ENCODE peak calls at places on chromosomes 6 and 20, in ten cellular contexts. One of them, this sample, is unnamed. For H3K9me3, the result is how much of the 10 kb centered on the place peaks cover.

GRCh38 chr20:38599410-38599882 is 2.2 kb upstream of the ARHGAP40 start:
- DNase-seq in CD8-positive, alpha-beta T cell: no peak
- DNase-seq in cardiac muscle cell: peak
- DNase-seq in thyroid gland: peak
- DNase-seq in upper lobe of right lung: peak
- DNase-seq in H1: no peak
- DNase-seq in heart right ventricle: peak
- DNase-seq in kidney: peak
- DNase-seq in neural progenitor cell: no peak
- DNase-seq in stomach: peak
- DNase-seq in this sample: no peak

GRCh38 chr6:13834762-13835161 is 20.4 kb upstream of the MCUR1 start:
- DNase-seq in CD8-positive, alpha-beta T cell: no peak
- DNase-seq in cardiac muscle cell: no peak
- DNase-seq in thyroid gland: no peak
- DNase-seq in upper lobe of right lung: no peak
- DNase-seq in H1: no peak
- DNase-seq in heart right ventricle: no peak
- DNase-seq in kidney: no peak
- DNase-seq in neural progenitor cell: no peak
- DNase-seq in stomach: no peak
- DNase-seq in this sample: no peak

GRCh38 chr6:166221040-166221439 is 53.4 kb upstream of the TBXT start:
- DNase-seq in CD8-positive, alpha-beta T cell: peak
- DNase-seq in cardiac muscle cell: no peak
- DNase-seq in thyroid gland: no peak
- DNase-seq in upper lobe of right lung: no peak
- DNase-seq in H1: no peak
- DNase-seq in heart right ventricle: no peak
- DNase-seq in kidney: no peak
- DNase-seq in neural progenitor cell: no peak
- DNase-seq in stomach: no peak
- DNase-seq in this sample: no peak

GRCh38 chr20:41116282-41116960 is 20.9 kb upstream of the PLCG1 start:
- DNase-seq in CD8-positive, alpha-beta T cell: no peak
- DNase-seq in cardiac muscle cell: no peak
- DNase-seq in thyroid gland: no peak
- DNase-seq in upper lobe of right lung: no peak
- DNase-seq in H1: no peak
- DNase-seq in heart right ventricle: no peak
- DNase-seq in kidney: no peak
- DNase-seq in neural progenitor cell: no peak
- DNase-seq in stomach: no peak
- DNase-seq in this sample: no peak

GRCh38 chr6:149065658-149066556 is 251.6 kb upstream of the TAB2 start:
- DNase-seq in CD8-positive, alpha-beta T cell: peak
- DNase-seq in cardiac muscle cell: peak
- DNase-seq in thyroid gland: no peak
- DNase-seq in upper lobe of right lung: no peak
- DNase-seq in H1: no peak
- DNase-seq in heart right ventricle: peak
- DNase-seq in kidney: no peak
- DNase-seq in neural progenitor cell: no peak
- DNase-seq in stomach: no peak
- DNase-seq in this sample: no peak

GRCh38 chr6:69584913-69585729 is 211.7 kb downstream of the LMBRD1 start:
- DNase-seq in CD8-positive, alpha-beta T cell: no peak
- DNase-seq in cardiac muscle cell: no peak
- DNase-seq in thyroid gland: no peak
- DNase-seq in upper lobe of right lung: no peak
- DNase-seq in H1: no peak
- DNase-seq in heart right ventricle: no peak
- DNase-seq in kidney: no peak
- DNase-seq in neural progenitor cell: peak
- DNase-seq in stomach: no peak
- DNase-seq in this sample: peak

GRCh38 chr6:150091466-150091865 is 22.5 kb upstream of the ULBP3 start:
- DNase-seq in CD8-positive, alpha-beta T cell: no peak
- DNase-seq in cardiac muscle cell: no peak
- DNase-seq in thyroid gland: no peak
- DNase-seq in upper lobe of right lung: no peak
- DNase-seq in H1: no peak
- DNase-seq in heart right ventricle: no peak
- DNase-seq in kidney: no peak
- DNase-seq in neural progenitor cell: no peak
- DNase-seq in stomach: no peak
- DNase-seq in this sample: no peak

GRCh38 chr20:44993343-44993742 is 27.0 kb downstream of the STK4 start:
- DNase-seq in CD8-positive, alpha-beta T cell: no peak
- DNase-seq in cardiac muscle cell: peak
- DNase-seq in thyroid gland: no peak
- DNase-seq in upper lobe of right lung: no peak
- DNase-seq in H1: no peak
- DNase-seq in heart right ventricle: no peak
- DNase-seq in kidney: no peak
- DNase-seq in neural progenitor cell: no peak
- DNase-seq in stomach: no peak
- DNase-seq in this sample: no peak

GRCh38 chr6:164184410-164184809 is 769.9 kb downstream of the QKI start:
- DNase-seq in CD8-positive, alpha-beta T cell: no peak
- DNase-seq in cardiac muscle cell: no peak
- DNase-seq in thyroid gland: no peak
- DNase-seq in upper lobe of right lung: no peak
- DNase-seq in H1: no peak
- DNase-seq in heart right ventricle: no peak
- DNase-seq in kidney: no peak
- DNase-seq in neural progenitor cell: no peak
- DNase-seq in stomach: no peak
- DNase-seq in this sample: no peak

GRCh38 chr6:127855542-127856159 is 45.2 kb downstream of the THEMIS start:
- DNase-seq in CD8-positive, alpha-beta T cell: peak
- DNase-seq in cardiac muscle cell: peak
- DNase-seq in thyroid gland: peak
- DNase-seq in upper lobe of right lung: no peak
- DNase-seq in H1: no peak
- DNase-seq in heart right ventricle: peak
- DNase-seq in kidney: no peak
- DNase-seq in neural progenitor cell: peak
- DNase-seq in stomach: no peak
- DNase-seq in this sample: no peak

GRCh38 chr20:57573893-57574292 is 13.0 kb downstream of the PCK1 start:
- DNase-seq in CD8-positive, alpha-beta T cell: no peak
- DNase-seq in cardiac muscle cell: no peak
- DNase-seq in thyroid gland: no peak
- DNase-seq in upper lobe of right lung: no peak
- DNase-seq in H1: peak
- DNase-seq in heart right ventricle: no peak
- DNase-seq in kidney: no peak
- DNase-seq in neural progenitor cell: no peak
- DNase-seq in stomach: no peak
- DNase-seq in this sample: no peak

GRCh38 chr6:354631-355280 is 36.8 kb upstream of the IRF4 start:
- DNase-seq in CD8-positive, alpha-beta T cell: no peak
- DNase-seq in cardiac muscle cell: no peak
- DNase-seq in thyroid gland: no peak
- DNase-seq in upper lobe of right lung: peak
- DNase-seq in H1: no peak
- DNase-seq in heart right ventricle: no peak
- DNase-seq in kidney: no peak
- DNase-seq in neural progenitor cell: no peak
- DNase-seq in stomach: no peak
- DNase-seq in this sample: no peak
- H3K9me3 ChIP-seq in CD8-positive, alpha-beta T cell: under half
- H3K9me3 ChIP-seq in cardiac muscle cell: under half
- H3K9me3 ChIP-seq in thyroid gland: under half
- H3K9me3 ChIP-seq in upper lobe of right lung: under half
- H3K9me3 ChIP-seq in H1: half or more
- H3K9me3 ChIP-seq in heart right ventricle: under half
- H3K9me3 ChIP-seq in kidney: under half
- H3K9me3 ChIP-seq in neural progenitor cell: under half
- H3K9me3 ChIP-seq in stomach: under half
- H3K9me3 ChIP-seq in this sample: under half

DNA sequence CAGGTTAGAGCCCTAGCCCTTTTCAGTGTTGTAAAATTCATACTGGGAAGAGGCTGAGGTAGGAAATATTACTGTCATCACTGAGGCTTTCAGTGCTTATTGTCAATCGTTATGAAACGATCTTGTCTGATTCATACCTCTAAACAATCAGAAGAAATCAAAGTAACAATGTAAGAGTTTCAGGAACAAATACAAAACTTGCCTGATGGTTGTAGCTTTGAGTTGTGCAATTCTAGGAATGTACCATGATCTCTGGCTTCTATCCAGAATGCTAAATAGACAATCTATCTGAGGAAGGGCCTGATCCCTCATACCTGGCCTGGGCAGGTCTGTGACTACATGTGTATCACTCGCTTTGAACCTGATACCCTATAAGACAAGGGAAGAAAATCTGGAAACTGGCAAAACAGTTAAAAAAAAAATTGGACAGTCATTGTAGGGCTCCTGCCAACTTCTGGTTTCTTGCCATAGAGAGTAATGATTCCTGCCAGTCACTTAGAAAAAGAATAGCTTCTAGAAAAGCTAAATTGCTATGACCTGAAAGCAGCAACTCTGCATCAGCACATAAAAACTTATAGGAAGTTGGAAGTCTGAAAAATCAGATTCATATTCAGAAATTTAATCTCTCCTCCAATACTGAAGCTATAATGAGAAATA is 234.7 kb downstream of the BTBD9 start:
- DNase-seq in CD8-positive, alpha-beta T cell: no peak
- DNase-seq in cardiac muscle cell: peak
- DNase-seq in thyroid gland: peak
- DNase-seq in upper lobe of right lung: no peak
- DNase-seq in H1: no peak
- DNase-seq in heart right ventricle: no peak
- DNase-seq in kidney: no peak
- DNase-seq in neural progenitor cell: no peak
- DNase-seq in stomach: no peak
- DNase-seq in this sample: no peak
- H3K27ac ChIP-seq in CD8-positive, alpha-beta T cell: no peak
- H3K27ac ChIP-seq in cardiac muscle cell: no peak
- H3K27ac ChIP-seq in thyroid gland: peak
- H3K27ac ChIP-seq in upper lobe of right lung: no peak
- H3K27ac ChIP-seq in H1: no peak
- H3K27ac ChIP-seq in heart right ventricle: no peak
- H3K27ac ChIP-seq in kidney: no peak
- H3K27ac ChIP-seq in neural progenitor cell: no peak
- H3K27ac ChIP-seq in stomach: no peak
- H3K27ac ChIP-seq in this sample: no peak

DNA sequence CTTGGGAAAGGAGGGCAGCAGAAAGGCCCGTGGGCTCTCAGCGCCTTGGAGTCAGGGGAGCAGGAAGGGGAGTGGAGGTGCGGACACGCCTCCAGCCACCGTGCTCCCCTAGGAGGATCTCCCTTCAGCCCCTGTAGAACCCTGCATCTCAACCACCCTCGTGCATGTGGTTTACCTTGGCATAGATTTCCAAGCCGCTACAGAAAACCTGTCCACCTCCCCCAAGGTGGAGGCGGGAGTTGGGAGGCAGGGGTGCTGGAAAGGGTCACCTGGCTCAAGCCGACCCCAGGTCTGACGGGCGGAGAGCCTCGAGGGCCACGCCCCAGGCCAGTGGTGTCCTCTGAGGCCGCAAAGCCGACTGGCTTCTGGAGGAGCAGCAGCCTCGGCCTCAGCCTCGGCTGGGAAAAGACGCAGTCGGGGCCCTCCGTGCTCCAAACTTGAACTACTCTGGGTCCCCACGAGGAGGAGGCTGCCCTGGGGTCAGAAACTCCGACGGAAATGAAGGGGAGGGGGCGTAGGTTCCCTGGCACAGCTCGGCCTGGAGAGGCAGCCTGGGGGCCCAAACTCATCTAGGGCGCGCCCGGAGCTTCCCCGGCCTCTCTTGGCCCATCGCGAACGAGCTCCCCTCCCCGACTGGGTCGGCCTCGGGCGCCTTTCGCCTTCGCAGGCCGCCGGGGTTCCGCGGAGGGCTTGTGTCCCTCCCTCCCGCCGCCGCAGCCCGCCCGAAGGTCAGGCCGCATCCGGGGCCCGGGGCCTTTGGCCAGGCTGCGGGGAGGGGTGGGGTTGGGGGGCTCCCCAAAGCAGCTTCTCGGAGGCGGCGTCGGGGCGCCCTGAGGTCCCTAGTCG is 6.3 kb upstream of the FOXF2 start:
- DNase-seq in CD8-positive, alpha-beta T cell: no peak
- DNase-seq in cardiac muscle cell: no peak
- DNase-seq in thyroid gland: no peak
- DNase-seq in upper lobe of right lung: no peak
- DNase-seq in H1: peak
- DNase-seq in heart right ventricle: no peak
- DNase-seq in kidney: peak
- DNase-seq in neural progenitor cell: peak
- DNase-seq in stomach: no peak
- DNase-seq in this sample: no peak
- TF ChIP-seq CTCF in CD8-positive, alpha-beta T cell: no peak
- TF ChIP-seq CTCF in cardiac muscle cell: no peak
- TF ChIP-seq CTCF in thyroid gland: no peak
- TF ChIP-seq CTCF in upper lobe of right lung: no peak
- TF ChIP-seq CTCF in H1: no peak
- TF ChIP-seq CTCF in heart right ventricle: no peak
- TF ChIP-seq CTCF in kidney: no peak
- TF ChIP-seq CTCF in neural progenitor cell: no peak
- TF ChIP-seq CTCF in stomach: no peak
- TF ChIP-seq CTCF in this sample: no peak

GRCh38 chr20:5642155-5642981 is 107.8 kb upstream of the SHLD1 start:
- DNase-seq in CD8-positive, alpha-beta T cell: no peak
- DNase-seq in cardiac muscle cell: peak
- DNase-seq in thyroid gland: peak
- DNase-seq in upper lobe of right lung: no peak
- DNase-seq in H1: no peak
- DNase-seq in heart right ventricle: peak
- DNase-seq in kidney: no peak
- DNase-seq in neural progenitor cell: no peak
- DNase-seq in stomach: no peak
- DNase-seq in this sample: no peak

GRCh38 chr20:5634894-5635293 is 115.3 kb upstream of the SHLD1 start:
- DNase-seq in CD8-positive, alpha-beta T cell: no peak
- DNase-seq in cardiac muscle cell: no peak
- DNase-seq in thyroid gland: no peak
- DNase-seq in upper lobe of right lung: no peak
- DNase-seq in H1: no peak
- DNase-seq in heart right ventricle: no peak
- DNase-seq in kidney: no peak
- DNase-seq in neural progenitor cell: no peak
- DNase-seq in stomach: no peak
- DNase-seq in this sample: no peak

GRCh38 chr20:5636127-5636520 is 114.1 kb upstream of the SHLD1 start:
- DNase-seq in CD8-positive, alpha-beta T cell: no peak
- DNase-seq in cardiac muscle cell: no peak
- DNase-seq in thyroid gland: no peak
- DNase-seq in upper lobe of right lung: no peak
- DNase-seq in H1: no peak
- DNase-seq in heart right ventricle: no peak
- DNase-seq in kidney: no peak
- DNase-seq in neural progenitor cell: no peak
- DNase-seq in stomach: no peak
- DNase-seq in this sample: no peak

DNA sequence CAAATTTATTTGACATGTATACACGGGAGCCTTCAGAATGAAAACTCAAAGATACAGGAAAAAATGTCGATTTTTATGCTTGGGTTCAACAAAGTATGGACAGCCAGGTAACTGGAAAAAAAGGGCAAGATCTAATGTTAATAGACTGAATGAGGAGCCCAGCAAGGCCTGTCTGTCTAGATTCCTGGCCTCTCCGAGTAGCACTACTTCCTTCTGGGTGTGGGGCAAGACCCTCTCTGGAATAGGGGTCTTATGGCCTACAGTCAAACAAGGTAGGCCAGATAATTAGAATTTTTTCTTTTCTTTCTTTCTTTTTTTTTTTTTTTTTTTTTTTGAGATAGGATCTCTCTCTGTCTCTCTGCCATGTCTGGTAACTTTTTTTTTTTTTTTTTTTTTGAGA is 113.4 kb upstream of the SHLD1 start:
- DNase-seq in CD8-positive, alpha-beta T cell: no peak
- DNase-seq in cardiac muscle cell: no peak
- DNase-seq in thyroid gland: no peak
- DNase-seq in upper lobe of right lung: no peak
- DNase-seq in H1: no peak
- DNase-seq in heart right ventricle: no peak
- DNase-seq in kidney: no peak
- DNase-seq in neural progenitor cell: no peak
- DNase-seq in stomach: no peak
- DNase-seq in this sample: no peak
- H3K9me3 ChIP-seq in CD8-positive, alpha-beta T cell: under half
- H3K9me3 ChIP-seq in cardiac muscle cell: under half
- H3K9me3 ChIP-seq in thyroid gland: under half
- H3K9me3 ChIP-seq in upper lobe of right lung: under half
- H3K9me3 ChIP-seq in H1: under half
- H3K9me3 ChIP-seq in heart right ventricle: under half
- H3K9me3 ChIP-seq in kidney: under half
- H3K9me3 ChIP-seq in neural progenitor cell: under half
- H3K9me3 ChIP-seq in stomach: under half
- H3K9me3 ChIP-seq in this sample: under half